ENCODE peak calls at places on chromosomes 16 and 17, in ten cellular contexts. One of them, this sample, is unnamed.

GRCh38 chr17:64411999-64412771 is 21.5 kb upstream of the PECAM1 start:
- DNase-seq in IMR-90: no peak
- DNase-seq in A549: no peak
- DNase-seq in stomach: no peak
- DNase-seq in thyroid gland: no peak
- DNase-seq in gastrocnemius medialis: peak; percentile 45
- DNase-seq in ovary: peak; percentile 58
- DNase-seq in esophagus squamous epithelium: no peak
- DNase-seq in heart left ventricle: peak; percentile 69
- DNase-seq in H1: peak; percentile 67
- DNase-seq in this sample: no peak

GRCh38 chr16:19294156-19294649 is 8.7 kb downstream of the CLEC19A start:
- DNase-seq in stomach: no peak
- DNase-seq in IMR-90: no peak
- DNase-seq in A549: peak; percentile 45
- DNase-seq in esophagus squamous epithelium: no peak
- DNase-seq in thyroid gland: peak; percentile 11
- DNase-seq in heart left ventricle: peak; percentile 58
- DNase-seq in H1: no peak
- DNase-seq in gastrocnemius medialis: peak; percentile 53
- DNase-seq in ovary: no peak
- DNase-seq in this sample: peak; percentile 40

GRCh38 chr17:4949321-4950074 is 1.2 kb upstream of the PFN1 start:
- DNase-seq in stomach: peak; percentile 82
- DNase-seq in H1: peak; percentile 85
- DNase-seq in gastrocnemius medialis: peak; percentile 89
- DNase-seq in heart left ventricle: peak; percentile 82
- DNase-seq in thyroid gland: peak; percentile 73
- DNase-seq in IMR-90: peak; percentile 76
- DNase-seq in A549: peak; percentile 92
- DNase-seq in ovary: peak; percentile 78
- DNase-seq in esophagus squamous epithelium: peak; percentile 46
- DNase-seq in this sample: no peak

GRCh38 chr17:63444457-63444856 is 1.6 kb downstream of the CYB561 start:
- DNase-seq in stomach: no peak
- DNase-seq in thyroid gland: no peak
- DNase-seq in A549: no peak
- DNase-seq in heart left ventricle: no peak
- DNase-seq in esophagus squamous epithelium: no peak
- DNase-seq in ovary: no peak
- DNase-seq in H1: no peak
- DNase-seq in gastrocnemius medialis: no peak
- DNase-seq in IMR-90: no peak
- DNase-seq in this sample: no peak

GRCh38 chr16:68093816-68094613 is 8.8 kb downstream of the NFATC3 start:
- DNase-seq in gastrocnemius medialis: no peak
- DNase-seq in esophagus squamous epithelium: no peak
- DNase-seq in IMR-90: peak; percentile 69
- DNase-seq in heart left ventricle: no peak
- DNase-seq in thyroid gland: no peak
- DNase-seq in H1: no peak
- DNase-seq in stomach: no peak
- DNase-seq in ovary: no peak
- DNase-seq in A549: peak; percentile 34
- DNase-seq in this sample: no peak

GRCh38 chr16:10681310-10682308 is 13.1 kb downstream of the TEKT5 start:
- DNase-seq in thyroid gland: no peak
- DNase-seq in stomach: no peak
- DNase-seq in ovary: no peak
- DNase-seq in esophagus squamous epithelium: no peak
- DNase-seq in heart left ventricle: no peak
- DNase-seq in IMR-90: no peak
- DNase-seq in H1: no peak
- DNase-seq in A549: no peak
- DNase-seq in gastrocnemius medialis: no peak
- DNase-seq in this sample: no peak

GRCh38 chr16:67548265-67549126 is 13.8 kb upstream of the CTCF start:
- DNase-seq in IMR-90: no peak
- DNase-seq in stomach: no peak
- DNase-seq in gastrocnemius medialis: no peak
- DNase-seq in heart left ventricle: no peak
- DNase-seq in thyroid gland: no peak
- DNase-seq in A549: no peak
- DNase-seq in H1: no peak
- DNase-seq in esophagus squamous epithelium: no peak
- DNase-seq in ovary: no peak
- DNase-seq in this sample: no peak

GRCh38 chr16:9438991-9439390 is 347.5 kb downstream of the HAPSTR1 start:
- DNase-seq in gastrocnemius medialis: no peak
- DNase-seq in esophagus squamous epithelium: no peak
- DNase-seq in stomach: no peak
- DNase-seq in thyroid gland: no peak
- DNase-seq in H1: no peak
- DNase-seq in IMR-90: no peak
- DNase-seq in heart left ventricle: no peak
- DNase-seq in A549: no peak
- DNase-seq in ovary: no peak
- DNase-seq in this sample: no peak

GRCh38 chr17:19553036-19553435 is 19.4 kb downstream of the SLC47A1 start:
- DNase-seq in gastrocnemius medialis: no peak
- DNase-seq in IMR-90: no peak
- DNase-seq in A549: no peak
- DNase-seq in esophagus squamous epithelium: no peak
- DNase-seq in heart left ventricle: no peak
- DNase-seq in ovary: no peak
- DNase-seq in stomach: no peak
- DNase-seq in thyroid gland: peak; percentile 80
- DNase-seq in H1: no peak
- DNase-seq in this sample: no peak

GRCh38 chr16:29825145-29826044 is 5.1 kb downstream of the MVP start:
- DNase-seq in H1: no peak
- DNase-seq in A549: peak; percentile 78
- DNase-seq in ovary: peak; percentile 86
- DNase-seq in thyroid gland: no peak
- DNase-seq in esophagus squamous epithelium: no peak
- DNase-seq in gastrocnemius medialis: no peak
- DNase-seq in IMR-90: peak; percentile 90
- DNase-seq in heart left ventricle: peak; percentile 80
- DNase-seq in stomach: no peak
- DNase-seq in this sample: no peak

GRCh38 chr17:29640413-29640812 is 17.7 kb upstream of the CORO6 start:
- DNase-seq in IMR-90: peak; percentile 74
- DNase-seq in gastrocnemius medialis: peak; percentile 81
- DNase-seq in A549: no peak
- DNase-seq in stomach: no peak
- DNase-seq in esophagus squamous epithelium: no peak
- DNase-seq in thyroid gland: no peak
- DNase-seq in H1: no peak
- DNase-seq in ovary: no peak
- DNase-seq in heart left ventricle: no peak
- DNase-seq in this sample: no peak

GRCh38 chr17:29640981-29641642 is 18.4 kb upstream of the CORO6 start:
- DNase-seq in H1: no peak
- DNase-seq in A549: no peak
- DNase-seq in gastrocnemius medialis: peak; percentile 74
- DNase-seq in esophagus squamous epithelium: no peak
- DNase-seq in ovary: no peak
- DNase-seq in stomach: no peak
- DNase-seq in heart left ventricle: no peak
- DNase-seq in thyroid gland: no peak
- DNase-seq in IMR-90: no peak
- DNase-seq in this sample: no peak

GRCh38 chr17:29645516-29646051 is 22.9 kb upstream of the CORO6 start:
- DNase-seq in A549: no peak
- DNase-seq in ovary: peak; percentile 69
- DNase-seq in stomach: peak; percentile 42
- DNase-seq in thyroid gland: peak; percentile 64
- DNase-seq in IMR-90: peak; percentile 82
- DNase-seq in gastrocnemius medialis: peak; percentile 97
- DNase-seq in esophagus squamous epithelium: no peak
- DNase-seq in heart left ventricle: peak; percentile 85
- DNase-seq in H1: no peak
- DNase-seq in this sample: peak; percentile 89

GRCh38 chr17:29642171-29642611 is 19.5 kb upstream of the CORO6 start:
- DNase-seq in A549: no peak
- DNase-seq in thyroid gland: no peak
- DNase-seq in heart left ventricle: no peak
- DNase-seq in esophagus squamous epithelium: no peak
- DNase-seq in IMR-90: no peak
- DNase-seq in stomach: no peak
- DNase-seq in gastrocnemius medialis: peak; percentile 94
- DNase-seq in ovary: no peak
- DNase-seq in H1: no peak
- DNase-seq in this sample: no peak

DNA sequence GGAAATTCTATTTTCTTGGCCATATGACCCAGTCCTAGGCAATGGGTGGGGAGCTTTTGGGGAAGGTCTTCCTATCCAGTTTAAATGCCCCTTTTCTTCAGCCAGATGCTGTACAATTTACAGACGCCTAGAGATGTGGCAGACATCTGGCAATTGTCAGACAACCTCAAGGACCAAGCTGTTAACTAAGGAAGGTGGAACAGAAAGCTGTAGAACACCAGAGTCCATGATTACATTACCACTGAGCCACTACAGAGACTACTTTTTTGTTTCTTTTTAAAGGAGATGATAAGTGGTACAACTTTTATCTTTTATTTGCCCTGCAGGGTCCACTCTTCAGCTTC is 21.1 kb upstream of the CORO6 start:
- DNase-seq in gastrocnemius medialis: no peak
- DNase-seq in IMR-90: no peak
- DNase-seq in stomach: no peak
- DNase-seq in heart left ventricle: no peak
- DNase-seq in esophagus squamous epithelium: no peak
- DNase-seq in thyroid gland: no peak
- DNase-seq in ovary: no peak
- DNase-seq in A549: no peak
- DNase-seq in H1: no peak
- DNase-seq in this sample: no peak
- H3K27ac ChIP-seq in gastrocnemius medialis: peak overlapping the region; percentile 97
- H3K27ac ChIP-seq in IMR-90: no peak overlapping the region
- H3K27ac ChIP-seq in stomach: peak overlapping the region; percentile 14
- H3K27ac ChIP-seq in heart left ventricle: peak overlapping the region; percentile 34
- H3K27ac ChIP-seq in esophagus squamous epithelium: peak overlapping the region; percentile 84
- H3K27ac ChIP-seq in thyroid gland: peak overlapping the region; percentile 88
- H3K27ac ChIP-seq in ovary: no peak overlapping the region
- H3K27ac ChIP-seq in A549: no peak overlapping the region
- H3K27ac ChIP-seq in H1: no peak overlapping the region
- H3K27ac ChIP-seq in this sample: peak overlapping the region; percentile 79

GRCh38 chr16:1316033-1316405 is 6.6 kb downstream of the UBE2I start:
- DNase-seq in gastrocnemius medialis: no peak
- DNase-seq in esophagus squamous epithelium: no peak
- DNase-seq in thyroid gland: no peak
- DNase-seq in A549: no peak
- DNase-seq in IMR-90: no peak
- DNase-seq in H1: no peak
- DNase-seq in heart left ventricle: no peak
- DNase-seq in stomach: no peak
- DNase-seq in ovary: no peak
- DNase-seq in this sample: no peak

GRCh38 chr16:1318268-1318545 is 8.8 kb downstream of the UBE2I start:
- DNase-seq in gastrocnemius medialis: no peak
- DNase-seq in A549: no peak
- DNase-seq in H1: no peak
- DNase-seq in heart left ventricle: no peak
- DNase-seq in ovary: no peak
- DNase-seq in stomach: no peak
- DNase-seq in IMR-90: no peak
- DNase-seq in esophagus squamous epithelium: no peak
- DNase-seq in thyroid gland: no peak
- DNase-seq in this sample: no peak

GRCh38 chr16:1317479-1318267 is 8.2 kb downstream of the UBE2I start:
- DNase-seq in IMR-90: no peak
- DNase-seq in A549: no peak
- DNase-seq in heart left ventricle: no peak
- DNase-seq in H1: no peak
- DNase-seq in gastrocnemius medialis: no peak
- DNase-seq in stomach: no peak
- DNase-seq in esophagus squamous epithelium: no peak
- DNase-seq in ovary: no peak
- DNase-seq in thyroid gland: no peak
- DNase-seq in this sample: no peak

GRCh38 chr16:1320658-1321240 is 11.3 kb downstream of the UBE2I start:
- DNase-seq in ovary: no peak
- DNase-seq in A549: no peak
- DNase-seq in heart left ventricle: no peak
- DNase-seq in esophagus squamous epithelium: no peak
- DNase-seq in thyroid gland: no peak
- DNase-seq in H1: no peak
- DNase-seq in IMR-90: no peak
- DNase-seq in gastrocnemius medialis: no peak
- DNase-seq in stomach: no peak
- DNase-seq in this sample: no peak

GRCh38 chr16:1319041-1319440 is 9.6 kb downstream of the UBE2I start:
- DNase-seq in esophagus squamous epithelium: no peak
- DNase-seq in A549: no peak
- DNase-seq in ovary: no peak
- DNase-seq in IMR-90: no peak
- DNase-seq in heart left ventricle: no peak
- DNase-seq in H1: no peak
- DNase-seq in thyroid gland: no peak
- DNase-seq in stomach: no peak
- DNase-seq in gastrocnemius medialis: no peak
- DNase-seq in this sample: no peak
- TF ChIP-seq POLR2A in esophagus squamous epithelium: no peak
- TF ChIP-seq POLR2A in A549: no peak
- TF ChIP-seq POLR2A in ovary: no peak
- TF ChIP-seq POLR2A in IMR-90: no peak
- TF ChIP-seq POLR2A in heart left ventricle: no peak
- TF ChIP-seq POLR2A in H1: no peak
- TF ChIP-seq POLR2A in thyroid gland: no peak
- TF ChIP-seq POLR2A in stomach: no peak
- TF ChIP-seq POLR2A in gastrocnemius medialis: no peak
- TF ChIP-seq POLR2A in this sample: no peak

DNA sequence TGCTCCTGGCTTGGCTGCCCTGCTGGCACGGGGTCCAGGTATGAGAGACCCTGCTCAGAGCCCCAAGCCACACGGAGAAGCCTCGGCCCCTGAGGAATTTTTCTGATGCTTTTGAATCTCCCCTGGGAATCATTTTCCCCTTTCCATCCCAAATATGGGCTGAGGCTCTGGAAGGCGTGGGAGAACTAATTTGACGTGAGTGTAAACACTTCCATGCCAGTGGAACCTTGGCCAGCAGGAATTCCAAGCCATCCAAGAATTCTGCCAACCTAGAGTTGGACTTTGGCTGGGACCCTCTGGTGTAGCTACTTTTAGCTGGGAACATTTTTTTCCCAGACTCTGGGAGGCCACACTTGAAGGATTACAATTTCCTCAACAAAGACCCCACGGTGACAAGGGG is 49.4 kb upstream of the NKD1 start:
- DNase-seq in gastrocnemius medialis: no peak
- DNase-seq in IMR-90: no peak
- DNase-seq in H1: no peak
- DNase-seq in heart left ventricle: no peak
- DNase-seq in esophagus squamous epithelium: no peak
- DNase-seq in A549: no peak
- DNase-seq in ovary: no peak
- DNase-seq in thyroid gland: no peak
- DNase-seq in stomach: no peak
- DNase-seq in this sample: no peak
- H3K27ac ChIP-seq in gastrocnemius medialis: no peak overlapping the region
- H3K27ac ChIP-seq in IMR-90: no peak overlapping the region
- H3K27ac ChIP-seq in H1: no peak overlapping the region
- H3K27ac ChIP-seq in heart left ventricle: no peak overlapping the region
- H3K27ac ChIP-seq in esophagus squamous epithelium: peak overlapping the region; percentile 51
- H3K27ac ChIP-seq in A549: no peak overlapping the region
- H3K27ac ChIP-seq in ovary: no peak overlapping the region
- H3K27ac ChIP-seq in thyroid gland: no peak overlapping the region
- H3K27ac ChIP-seq in stomach: no peak overlapping the region
- H3K27ac ChIP-seq in this sample: no peak overlapping the region

GRCh38 chr17:42266918-42267766 is 9.0 kb downstream of the STAT5B start:
- DNase-seq in esophagus squamous epithelium: no peak
- DNase-seq in H1: no peak
- DNase-seq in thyroid gland: no peak
- DNase-seq in IMR-90: peak; percentile 99
- DNase-seq in gastrocnemius medialis: peak; percentile 59
- DNase-seq in heart left ventricle: no peak
- DNase-seq in A549: peak; percentile 91
- DNase-seq in stomach: no peak
- DNase-seq in ovary: no peak
- DNase-seq in this sample: no peak
- TF ChIP-seq POLR2A in esophagus squamous epithelium: no peak
- TF ChIP-seq POLR2A in H1: no peak
- TF ChIP-seq POLR2A in thyroid gland: no peak
- TF ChIP-seq POLR2A in IMR-90: no peak
- TF ChIP-seq POLR2A in gastrocnemius medialis: no peak
- TF ChIP-seq POLR2A in heart left ventricle: no peak
- TF ChIP-seq POLR2A in A549: no peak
- TF ChIP-seq POLR2A in stomach: no peak
- TF ChIP-seq POLR2A in ovary: no peak
- TF ChIP-seq POLR2A in this sample: no peak